ENCODE peak calls at places on chromosome 4, in six cellular contexts. One of them, this sample, is unnamed. For H3K27me3, the result is how much of the 10 kb centered on the place peaks cover.

GRCh38 chr4:137703225-137703624 is 170.9 kb upstream of the PCDH18 start:
- DNase-seq in HepG2: no peak
- DNase-seq in pancreas: no peak
- DNase-seq in brain microvascular endothelial cell: no peak
- DNase-seq in mammary epithelial cell: no peak
- DNase-seq in transverse colon: no peak
- DNase-seq in this sample: no peak

GRCh38 chr4:112889199-112889598 is 160.3 kb upstream of the ANK2 start:
- DNase-seq in mammary epithelial cell: no peak
- DNase-seq in transverse colon: no peak
- DNase-seq in brain microvascular endothelial cell: no peak
- DNase-seq in pancreas: no peak
- DNase-seq in HepG2: no peak
- DNase-seq in this sample: no peak

GRCh38 chr4:146975535-146975934 is 29.9 kb upstream of the TTC29 start:
- DNase-seq in mammary epithelial cell: no peak
- DNase-seq in HepG2: no peak
- DNase-seq in transverse colon: no peak
- DNase-seq in pancreas: no peak
- DNase-seq in brain microvascular endothelial cell: no peak
- DNase-seq in this sample: no peak

GRCh38 chr4:176883681-176884418 is 91.1 kb upstream of the VEGFC start:
- DNase-seq in transverse colon: no peak
- DNase-seq in HepG2: no peak
- DNase-seq in brain microvascular endothelial cell: peak
- DNase-seq in mammary epithelial cell: peak
- DNase-seq in pancreas: no peak
- DNase-seq in this sample: no peak

GRCh38 chr4:113069212-113069892 is 19.9 kb downstream of the ANK2 start:
- DNase-seq in pancreas: no peak
- DNase-seq in brain microvascular endothelial cell: peak
- DNase-seq in HepG2: peak
- DNase-seq in transverse colon: no peak
- DNase-seq in mammary epithelial cell: peak
- DNase-seq in this sample: no peak

GRCh38 chr4:1305781-1306455 is 16.2 kb downstream of the MAEA start:
- DNase-seq in HepG2: no peak
- DNase-seq in mammary epithelial cell: no peak
- DNase-seq in transverse colon: peak
- DNase-seq in pancreas: no peak
- DNase-seq in brain microvascular endothelial cell: no peak
- DNase-seq in this sample: peak

GRCh38 chr4:107945809-107946208 is 14.5 kb downstream of the CYP2U1 start:
- DNase-seq in HepG2: no peak
- DNase-seq in transverse colon: no peak
- DNase-seq in brain microvascular endothelial cell: no peak
- DNase-seq in mammary epithelial cell: no peak
- DNase-seq in pancreas: no peak
- DNase-seq in this sample: no peak

GRCh38 chr4:164931551-164932324 is 45.7 kb downstream of the TRIM61 start:
- DNase-seq in transverse colon: no peak
- DNase-seq in HepG2: no peak
- DNase-seq in pancreas: no peak
- DNase-seq in mammary epithelial cell: peak
- DNase-seq in brain microvascular endothelial cell: peak
- DNase-seq in this sample: no peak

GRCh38 chr4:98937977-98938376 is 9.0 kb upstream of the EIF4E start:
- DNase-seq in transverse colon: no peak
- DNase-seq in pancreas: no peak
- DNase-seq in mammary epithelial cell: no peak
- DNase-seq in HepG2: no peak
- DNase-seq in brain microvascular endothelial cell: no peak
- DNase-seq in this sample: no peak

GRCh38 chr4:78020677-78021076 is 36.4 kb upstream of the FRAS1 start:
- DNase-seq in transverse colon: no peak
- DNase-seq in mammary epithelial cell: no peak
- DNase-seq in pancreas: no peak
- DNase-seq in HepG2: peak
- DNase-seq in brain microvascular endothelial cell: no peak
- DNase-seq in this sample: no peak

GRCh38 chr4:166169111-166169510 is 296.1 kb downstream of the TLL1 start:
- DNase-seq in HepG2: peak
- DNase-seq in brain microvascular endothelial cell: peak
- DNase-seq in transverse colon: no peak
- DNase-seq in pancreas: no peak
- DNase-seq in mammary epithelial cell: peak
- DNase-seq in this sample: no peak

GRCh38 chr4:137226221-137226620 is 306.1 kb downstream of the PCDH18 start:
- DNase-seq in mammary epithelial cell: no peak
- DNase-seq in transverse colon: no peak
- DNase-seq in HepG2: no peak
- DNase-seq in brain microvascular endothelial cell: no peak
- DNase-seq in pancreas: no peak
- DNase-seq in this sample: no peak

GRCh38 chr4:445410-445809 is 53.5 kb downstream of the ZNF721 start:
- DNase-seq in HepG2: no peak
- DNase-seq in transverse colon: no peak
- DNase-seq in brain microvascular endothelial cell: no peak
- DNase-seq in mammary epithelial cell: no peak
- DNase-seq in pancreas: no peak
- DNase-seq in this sample: no peak

GRCh38 chr4:150176559-150176958 is 98.3 kb downstream of the DCLK2 start:
- DNase-seq in brain microvascular endothelial cell: no peak
- DNase-seq in transverse colon: no peak
- DNase-seq in mammary epithelial cell: peak
- DNase-seq in HepG2: no peak
- DNase-seq in pancreas: no peak
- DNase-seq in this sample: no peak

GRCh38 chr4:76753814-76754213 is 144.1 kb downstream of the SOWAHB start:
- DNase-seq in HepG2: no peak
- DNase-seq in pancreas: no peak
- DNase-seq in brain microvascular endothelial cell: peak
- DNase-seq in transverse colon: no peak
- DNase-seq in mammary epithelial cell: peak
- DNase-seq in this sample: no peak

GRCh38 chr4:83022724-83023427 is 12.1 kb upstream of the COPS4 start:
- DNase-seq in transverse colon: no peak
- DNase-seq in pancreas: no peak
- DNase-seq in brain microvascular endothelial cell: peak
- DNase-seq in HepG2: no peak
- DNase-seq in mammary epithelial cell: peak
- DNase-seq in this sample: no peak

GRCh38 chr4:10151182-10151581 is 34.6 kb upstream of the WDR1 start:
- DNase-seq in pancreas: no peak
- DNase-seq in HepG2: no peak
- DNase-seq in mammary epithelial cell: no peak
- DNase-seq in brain microvascular endothelial cell: no peak
- DNase-seq in transverse colon: no peak
- DNase-seq in this sample: no peak

GRCh38 chr4:16524911-16525574 is 298.8 kb upstream of the TAPT1 start:
- DNase-seq in mammary epithelial cell: no peak
- DNase-seq in transverse colon: no peak
- DNase-seq in pancreas: no peak
- DNase-seq in brain microvascular endothelial cell: no peak
- DNase-seq in HepG2: no peak
- DNase-seq in this sample: no peak

GRCh38 chr4:41204400-41204978 is 9.9 kb downstream of the APBB2 start:
- DNase-seq in pancreas: peak
- DNase-seq in transverse colon: no peak
- DNase-seq in mammary epithelial cell: peak
- DNase-seq in HepG2: peak
- DNase-seq in brain microvascular endothelial cell: peak
- DNase-seq in this sample: no peak

GRCh38 chr4:41145571-41146078 is 68.7 kb downstream of the APBB2 start:
- DNase-seq in transverse colon: no peak
- DNase-seq in brain microvascular endothelial cell: no peak
- DNase-seq in pancreas: no peak
- DNase-seq in mammary epithelial cell: peak
- DNase-seq in HepG2: peak
- DNase-seq in this sample: no peak

GRCh38 chr4:144421839-144422565 is 224.0 kb upstream of the HHIP start:
- DNase-seq in pancreas: no peak
- DNase-seq in transverse colon: no peak
- DNase-seq in HepG2: no peak
- DNase-seq in brain microvascular endothelial cell: no peak
- DNase-seq in mammary epithelial cell: peak
- DNase-seq in this sample: no peak

GRCh38 chr4:95546236-95546635 is 2.5 kb downstream of the UNC5C start:
- DNase-seq in transverse colon: no peak
- DNase-seq in HepG2: no peak
- DNase-seq in mammary epithelial cell: peak
- DNase-seq in brain microvascular endothelial cell: no peak
- DNase-seq in pancreas: no peak
- DNase-seq in this sample: no peak

GRCh38 chr4:95545526-95545925 is 3.2 kb downstream of the UNC5C start:
- DNase-seq in transverse colon: no peak
- DNase-seq in pancreas: no peak
- DNase-seq in brain microvascular endothelial cell: no peak
- DNase-seq in HepG2: no peak
- DNase-seq in mammary epithelial cell: peak
- DNase-seq in this sample: no peak

GRCh38 chr4:95547708-95548471 is 883 bp downstream of the UNC5C start:
- DNase-seq in transverse colon: peak
- DNase-seq in mammary epithelial cell: peak
- DNase-seq in HepG2: no peak
- DNase-seq in pancreas: no peak
- DNase-seq in brain microvascular endothelial cell: peak
- DNase-seq in this sample: no peak

GRCh38 chr4:95548738-95549245 is at the start of gene UNC5C:
- DNase-seq in brain microvascular endothelial cell: peak
- DNase-seq in pancreas: no peak
- DNase-seq in mammary epithelial cell: peak
- DNase-seq in transverse colon: peak
- DNase-seq in HepG2: no peak
- DNase-seq in this sample: peak

DNA sequence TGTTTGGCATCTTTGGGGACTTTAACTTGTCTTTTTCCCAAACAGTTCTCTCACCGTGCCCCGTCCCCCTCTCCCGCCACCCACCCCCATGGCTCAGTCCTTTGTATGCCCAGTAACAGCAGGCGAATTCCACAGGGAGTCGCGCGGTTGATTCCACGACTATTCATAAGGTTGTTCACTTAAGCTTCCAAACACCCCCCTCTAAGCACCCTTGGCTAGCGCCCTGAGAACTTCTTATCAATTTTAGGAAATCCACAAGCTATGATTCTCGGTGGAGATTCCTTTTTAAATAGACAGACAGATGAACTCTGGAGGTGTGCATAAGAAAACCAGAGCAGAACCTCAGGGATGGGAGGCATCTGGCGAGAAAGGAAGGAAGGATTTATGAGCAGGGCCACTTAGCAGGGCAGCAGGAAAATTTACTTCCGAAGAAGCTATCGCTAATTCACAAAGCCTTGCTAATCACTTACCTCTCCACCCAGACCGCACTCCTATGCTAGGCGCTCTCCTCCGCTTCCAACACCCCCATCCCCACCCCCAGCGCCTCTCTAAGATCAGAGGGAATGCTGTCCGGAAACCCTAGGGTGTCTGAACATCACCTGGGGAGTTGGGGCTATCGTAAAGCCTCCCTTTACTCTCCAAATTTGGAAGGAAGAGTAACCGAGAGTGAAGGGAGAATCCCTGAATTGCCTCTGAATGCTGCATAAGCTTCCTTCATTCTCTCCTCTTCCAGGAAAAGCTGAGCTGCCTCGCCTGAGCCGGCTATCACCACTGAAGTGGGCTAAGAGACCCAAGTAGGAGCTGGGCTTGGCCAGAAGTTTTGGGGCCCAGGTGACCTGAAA is 1.7 kb downstream of the UNC5C start:
- DNase-seq in brain microvascular endothelial cell: no peak
- DNase-seq in HepG2: no peak
- DNase-seq in pancreas: no peak
- DNase-seq in mammary epithelial cell: peak
- DNase-seq in transverse colon: no peak
- DNase-seq in this sample: no peak
- H3K27me3 ChIP-seq in brain microvascular endothelial cell: under half
- H3K27me3 ChIP-seq in HepG2: under half
- H3K27me3 ChIP-seq in pancreas: under half
- H3K27me3 ChIP-seq in mammary epithelial cell: under half
- H3K27me3 ChIP-seq in transverse colon: under half
- H3K27me3 ChIP-seq in this sample: under half

GRCh38 chr4:71691416-71692073 is 92.3 kb downstream of the GC start:
- DNase-seq in brain microvascular endothelial cell: no peak
- DNase-seq in pancreas: no peak
- DNase-seq in transverse colon: no peak
- DNase-seq in HepG2: no peak
- DNase-seq in mammary epithelial cell: no peak
- DNase-seq in this sample: no peak

GRCh38 chr4:71697031-71697430 is 86.8 kb downstream of the GC start:
- DNase-seq in HepG2: no peak
- DNase-seq in mammary epithelial cell: no peak
- DNase-seq in brain microvascular endothelial cell: no peak
- DNase-seq in transverse colon: no peak
- DNase-seq in pancreas: no peak
- DNase-seq in this sample: no peak

GRCh38 chr4:71692963-71693362 is 90.9 kb downstream of the GC start:
- DNase-seq in HepG2: no peak
- DNase-seq in pancreas: no peak
- DNase-seq in brain microvascular endothelial cell: no peak
- DNase-seq in transverse colon: no peak
- DNase-seq in mammary epithelial cell: no peak
- DNase-seq in this sample: no peak

GRCh38 chr4:71692198-71692597 is 91.7 kb downstream of the GC start:
- DNase-seq in HepG2: no peak
- DNase-seq in pancreas: no peak
- DNase-seq in brain microvascular endothelial cell: no peak
- DNase-seq in transverse colon: no peak
- DNase-seq in mammary epithelial cell: no peak
- DNase-seq in this sample: no peak

DNA sequence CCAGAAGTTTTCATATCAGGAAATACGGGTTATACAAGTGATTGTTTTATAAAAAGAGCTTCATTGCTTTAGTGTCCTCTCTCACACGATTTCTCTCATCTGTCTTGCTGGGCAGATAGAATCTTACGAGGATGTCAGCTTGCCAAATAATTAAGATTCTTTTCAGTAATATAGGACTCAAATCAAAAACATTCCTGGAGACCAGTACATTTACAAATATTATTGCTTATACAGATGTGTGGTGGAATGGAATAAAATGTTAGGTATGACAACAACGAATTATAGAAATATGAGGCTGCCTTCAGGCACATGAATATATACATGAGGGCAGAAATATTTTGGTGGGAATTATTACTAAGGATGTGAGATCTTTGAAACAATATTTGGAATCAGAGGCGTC is 88.9 kb downstream of the GC start:
- DNase-seq in pancreas: no peak
- DNase-seq in HepG2: no peak
- DNase-seq in transverse colon: no peak
- DNase-seq in brain microvascular endothelial cell: no peak
- DNase-seq in mammary epithelial cell: no peak
- DNase-seq in this sample: no peak
- H3K27me3 ChIP-seq in pancreas: under half
- H3K27me3 ChIP-seq in HepG2: under half
- H3K27me3 ChIP-seq in transverse colon: under half
- H3K27me3 ChIP-seq in brain microvascular endothelial cell: under half
- H3K27me3 ChIP-seq in mammary epithelial cell: under half
- H3K27me3 ChIP-seq in this sample: under half

GRCh38 chr4:5995901-5996623 is 22.2 kb downstream of the C4orf50 start:
- DNase-seq in mammary epithelial cell: no peak
- DNase-seq in HepG2: no peak
- DNase-seq in brain microvascular endothelial cell: no peak
- DNase-seq in transverse colon: no peak
- DNase-seq in pancreas: no peak
- DNase-seq in this sample: no peak
- H3K27me3 ChIP-seq in mammary epithelial cell: under half
- H3K27me3 ChIP-seq in HepG2: under half
- H3K27me3 ChIP-seq in brain microvascular endothelial cell: under half
- H3K27me3 ChIP-seq in transverse colon: under half
- H3K27me3 ChIP-seq in pancreas: under half
- H3K27me3 ChIP-seq in this sample: under half

GRCh38 chr4:80182237-80182866 is 15.0 kb upstream of the PRDM8 start:
- DNase-seq in pancreas: no peak
- DNase-seq in mammary epithelial cell: no peak
- DNase-seq in HepG2: no peak
- DNase-seq in transverse colon: no peak
- DNase-seq in brain microvascular endothelial cell: no peak
- DNase-seq in this sample: no peak
- H3K27me3 ChIP-seq in pancreas: under half
- H3K27me3 ChIP-seq in mammary epithelial cell: under half
- H3K27me3 ChIP-seq in HepG2: under half
- H3K27me3 ChIP-seq in transverse colon: under half
- H3K27me3 ChIP-seq in brain microvascular endothelial cell: under half
- H3K27me3 ChIP-seq in this sample: under half